ENCODE peak calls at places on chromosome 16, in nine cellular contexts. O is naive thymus-derived CD4-positive, alpha-beta T cell; I is effector memory CD4-positive, alpha-beta T cell; E is kidney; G is transverse colon; J is upper lobe of right lung; S is neuronal stem cell; D is adrenal gland; Z is H1. H is an unnamed sample.

GRCh38 chr16:24838554-24839266 is 7.1 kb upstream of the SLC5A11 start:
- DNase-seq in G (peak; percentile 26), I (no peak), E (no peak), S (no peak), J (no peak), D (no peak), Z (no peak), O (no peak), H (no peak)

GRCh38 chr16:68377667-68378420 is 67.0 kb downstream of the PRMT7 start:
- DNase-seq in I (no peak), O (no peak), E (no peak), S (no peak), D (no peak), J (no peak), G (no peak), Z (no peak), H (no peak)

GRCh38 chr16:31273676-31274075 is 13.9 kb downstream of the ITGAM start:
- DNase-seq in E (no peak), S (no peak), J (peak; percentile 10), Z (no peak), I (no peak), G (no peak), D (no peak), O (no peak), H (no peak)

GRCh38 chr16:81767987-81768592 is 11.0 kb upstream of the PLCG2 start:
- DNase-seq in D (no peak), S (no peak), I (no peak), G (no peak), O (no peak), J (no peak), E (peak; percentile 7), Z (no peak), H (no peak)

GRCh38 chr16:87581867-87582220 is 20.5 kb upstream of the JPH3 start:
- DNase-seq in J (no peak), G (peak; percentile 60), Z (no peak), O (no peak), E (peak; percentile 92), I (no peak), D (peak; percentile 91), S (no peak), H (no peak)

GRCh38 chr16:1164382-1164781 is 11.5 kb downstream of the CACNA1H start:
- DNase-seq in J (no peak), D (no peak), I (no peak), E (no peak), Z (no peak), S (no peak), O (no peak), G (no peak), H (no peak)

GRCh38 chr16:81582655-81583441 is 138.2 kb downstream of the CMIP start:
- DNase-seq in J (no peak), G (no peak), O (no peak), I (no peak), E (peak; percentile 80), D (peak; percentile 63), S (no peak), Z (no peak), H (no peak)

GRCh38 chr16:72126429-72126765 is 32.8 kb downstream of the DHX38 start:
- DNase-seq in D (no peak), Z (no peak), G (no peak), O (no peak), I (no peak), S (no peak), E (no peak), J (no peak), H (no peak)

GRCh38 chr16:25124503-25124902 is 13.0 kb downstream of the LCMT1 start:
- DNase-seq in G (no peak), S (no peak), D (no peak), I (no peak), J (no peak), O (no peak), Z (no peak), E (no peak), H (no peak)

GRCh38 chr16:57504491-57504890 is 18.2 kb upstream of the DOK4 start:
- DNase-seq in I (no peak), J (no peak), D (no peak), S (no peak), G (no peak), Z (no peak), O (no peak), E (peak; percentile 26), H (no peak)

GRCh38 chr16:2904922-2905240 is 6.8 kb upstream of the FLYWCH1 start:
- DNase-seq in I (no peak), E (no peak), S (no peak), G (no peak), Z (no peak), D (peak; percentile 40), J (no peak), O (no peak), H (no peak)

GRCh38 chr16:89920723-89921122 is 2.1 kb downstream of the MC1R start:
- DNase-seq in J (no peak), G (no peak), S (no peak), E (no peak), D (peak; percentile 41), O (no peak), Z (no peak), I (no peak), H (no peak)

GRCh38 chr16:78962457-78962929 is 638.0 kb downstream of the MAF start:
- DNase-seq in Z (no peak), J (no peak), D (no peak), O (no peak), S (no peak), G (no peak), E (no peak), I (no peak), H (no peak)

GRCh38 chr16:50699345-50700159 is 6.1 kb downstream of the NOD2 start:
- DNase-seq in Z (no peak), D (no peak), J (no peak), S (no peak), O (no peak), G (no peak), I (peak; percentile 33), E (peak; percentile 74), H (no peak)

GRCh38 chr16:30767767-30768465 is 5.8 kb downstream of the RNF40 start:
- DNase-seq in E (peak; percentile 64), D (no peak), J (peak; percentile 47), I (peak; percentile 22), O (no peak), G (no peak), S (no peak), Z (no peak), H (peak; percentile 28)

DNA sequence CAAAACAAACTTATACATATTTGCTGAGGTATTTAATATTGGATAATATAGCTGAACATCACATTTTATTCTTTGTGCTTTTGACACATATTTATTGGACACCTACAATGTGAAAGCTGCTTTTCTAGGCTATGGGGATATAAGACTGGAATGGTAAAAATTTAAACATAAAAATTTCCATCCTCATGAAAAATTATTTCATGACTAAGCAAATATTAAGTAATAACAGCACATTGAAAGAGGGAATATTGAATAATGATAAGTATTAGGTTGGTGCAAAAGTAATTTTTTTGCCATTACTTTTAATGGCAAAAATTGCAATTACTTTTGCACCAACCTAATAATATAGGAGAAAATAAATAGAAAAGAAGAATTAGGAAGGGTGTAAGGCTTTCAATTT is 972.5 kb upstream of the CDH8 start:
- DNase-seq in D (no peak), O (no peak), Z (no peak), S (no peak), J (no peak), E (no peak), G (no peak), I (no peak), H (no peak)
- H3K4me3 ChIP-seq in D (no peak overlapping the region), O (no peak overlapping the region), Z (no peak overlapping the region), S (no peak overlapping the region), J (no peak overlapping the region), E (no peak overlapping the region), G (no peak overlapping the region), I (no peak overlapping the region), H (no peak overlapping the region)

DNA sequence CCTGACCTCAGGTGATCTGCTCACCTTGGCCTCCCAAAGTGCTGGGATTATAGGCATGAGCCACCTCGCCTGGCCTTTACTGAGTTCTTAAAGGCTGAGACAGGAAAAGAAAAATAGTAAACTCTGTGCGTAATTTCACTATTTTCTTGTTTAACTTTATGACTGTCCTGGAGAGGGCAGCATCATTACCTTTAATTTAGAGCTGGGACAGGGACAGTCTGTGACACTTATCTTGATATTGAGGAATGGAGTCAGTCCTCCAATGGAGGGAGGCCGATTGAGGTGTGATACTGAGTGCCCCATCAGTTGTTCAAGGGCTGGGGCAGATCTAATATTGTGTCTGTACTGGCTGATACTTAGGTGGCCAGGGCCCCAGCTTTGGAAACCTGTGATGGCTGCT is 21.5 kb upstream of the SPN start:
- DNase-seq in D (no peak), O (no peak), S (no peak), J (no peak), I (no peak), Z (no peak), G (no peak), E (no peak), H (peak; percentile 26)
- H3K4me1 ChIP-seq in D (no peaks in the 10 kb centered on the region), O (peaks cover 8% of the 10 kb centered on the region), S (no peaks in the 10 kb centered on the region), J (no peaks in the 10 kb centered on the region), I (peaks cover 3% of the 10 kb centered on the region), Z (no peaks in the 10 kb centered on the region), G (no peaks in the 10 kb centered on the region), E (no peaks in the 10 kb centered on the region), H (peaks cover 22% of the 10 kb centered on the region)

GRCh38 chr16:35737076-35737475 is 2277.7 kb downstream of the TP53TG3F start:
- DNase-seq in D (no peak), J (no peak), S (no peak), Z (no peak), O (no peak), E (no peak), G (no peak), I (no peak), H (no peak)

GRCh38 chr16:35733971-35734702 is 2274.7 kb downstream of the TP53TG3F start:
- DNase-seq in J (no peak), I (no peak), S (no peak), D (no peak), G (no peak), O (no peak), E (peak; percentile 60), Z (no peak), H (no peak)

GRCh38 chr16:35735403-35736251 is 2276.2 kb downstream of the TP53TG3F start:
- DNase-seq in D (no peak), J (no peak), G (no peak), E (peak; percentile 63), I (no peak), O (no peak), Z (no peak), S (no peak), H (no peak)

GRCh38 chr16:35733278-35733965 is 2274.0 kb downstream of the TP53TG3F start:
- DNase-seq in J (no peak), D (no peak), S (no peak), I (no peak), G (no peak), E (no peak), Z (no peak), O (no peak), H (no peak)

GRCh38 chr16:35734728-35735402 is 2275.5 kb downstream of the TP53TG3F start:
- DNase-seq in D (no peak), I (no peak), Z (no peak), O (no peak), J (no peak), E (no peak), S (no peak), G (no peak), H (no peak)
- H3K9me3 ChIP-seq in D (no peaks in the 10 kb centered on the region), I (peaks cover 28% of the 10 kb centered on the region), Z (peaks cover 97% of the 10 kb centered on the region), O (peaks cover 62% of the 10 kb centered on the region), J (no peaks in the 10 kb centered on the region), E (peaks cover 2% of the 10 kb centered on the region), S (peaks cover 36% of the 10 kb centered on the region), G (no peaks in the 10 kb centered on the region), H (peaks cover 16% of the 10 kb centered on the region)

DNA sequence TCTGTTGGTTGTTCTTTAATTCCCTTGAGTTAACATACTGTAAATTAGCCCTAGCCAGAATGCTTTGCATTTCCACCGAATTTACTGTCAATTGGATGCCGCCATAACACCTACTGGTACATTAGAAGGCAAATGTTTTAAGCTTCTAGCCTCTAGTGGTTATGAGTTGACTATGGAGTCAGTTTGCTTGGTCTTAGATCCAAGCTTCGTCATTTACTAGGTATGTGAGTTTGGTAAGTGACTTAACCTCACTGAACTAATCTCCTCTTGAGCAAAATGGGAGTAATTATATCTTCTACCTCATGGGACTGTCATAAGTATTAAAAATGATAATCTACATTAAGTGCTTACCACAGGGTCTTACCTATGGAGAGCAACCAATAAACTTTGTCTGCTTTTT is 20.4 kb upstream of the CDH11 start:
- DNase-seq in S (no peak), D (no peak), J (no peak), G (no peak), O (no peak), E (no peak), Z (no peak), I (no peak), H (no peak)
- H3K4me3 ChIP-seq in S (no peak overlapping the region), D (no peak overlapping the region), J (no peak overlapping the region), G (no peak overlapping the region), O (no peak overlapping the region), E (no peak overlapping the region), Z (no peak overlapping the region), I (no peak overlapping the region), H (no peak overlapping the region)